ENCODE peak calls at places on chromosomes 13 and 19, in four cellular contexts. One of them, this sample, is unnamed.

GRCh38 chr13:32384702-32385101 is 43.2 kb downstream of the N4BP2L1 start:
- DNase-seq in fibroblast of lung: no peak
- DNase-seq in stimulated activated CD8-positive, alpha-beta memory T cell treated with anti-CD3 and anti-CD28 coated beads, Interleukin-15, amount 100 ng/mL, for 1 hour: no peak
- DNase-seq in activated CD4-positive, alpha-beta T cell treated with anti-CD3 and anti-CD28 coated beads, Interleukin-2, amount 10 ng/mL, durations not matched to agents 24 days and 14 days: peak
- DNase-seq in this sample: no peak

GRCh38 chr13:98780451-98780850 is 28.0 kb upstream of the SLC15A1 start:
- DNase-seq in stimulated activated CD8-positive, alpha-beta memory T cell treated with anti-CD3 and anti-CD28 coated beads, Interleukin-15, amount 100 ng/mL, for 1 hour: no peak
- DNase-seq in fibroblast of lung: no peak
- DNase-seq in activated CD4-positive, alpha-beta T cell treated with anti-CD3 and anti-CD28 coated beads, Interleukin-2, amount 10 ng/mL, durations not matched to agents 24 days and 14 days: no peak
- DNase-seq in this sample: no peak

GRCh38 chr13:42924290-42924803 is 67.7 kb downstream of the EPSTI1 start:
- DNase-seq in activated CD4-positive, alpha-beta T cell treated with anti-CD3 and anti-CD28 coated beads, Interleukin-2, amount 10 ng/mL, durations not matched to agents 24 days and 14 days: no peak
- DNase-seq in stimulated activated CD8-positive, alpha-beta memory T cell treated with anti-CD3 and anti-CD28 coated beads, Interleukin-15, amount 100 ng/mL, for 1 hour: no peak
- DNase-seq in fibroblast of lung: no peak
- DNase-seq in this sample: no peak

GRCh38 chr13:35499131-35500051 is 22.9 kb upstream of the MAB21L1 start:
- DNase-seq in fibroblast of lung: no peak
- DNase-seq in activated CD4-positive, alpha-beta T cell treated with anti-CD3 and anti-CD28 coated beads, Interleukin-2, amount 10 ng/mL, durations not matched to agents 24 days and 14 days: no peak
- DNase-seq in stimulated activated CD8-positive, alpha-beta memory T cell treated with anti-CD3 and anti-CD28 coated beads, Interleukin-15, amount 100 ng/mL, for 1 hour: no peak
- DNase-seq in this sample: no peak

GRCh38 chr19:55443045-55443823 is at the start of gene SHISA7:
- DNase-seq in activated CD4-positive, alpha-beta T cell treated with anti-CD3 and anti-CD28 coated beads, Interleukin-2, amount 10 ng/mL, durations not matched to agents 24 days and 14 days: no peak
- DNase-seq in stimulated activated CD8-positive, alpha-beta memory T cell treated with anti-CD3 and anti-CD28 coated beads, Interleukin-15, amount 100 ng/mL, for 1 hour: no peak
- DNase-seq in fibroblast of lung: no peak
- DNase-seq in this sample: no peak

GRCh38 chr19:2529473-2529918 is 53.6 kb downstream of the GADD45B start:
- DNase-seq in fibroblast of lung: peak
- DNase-seq in activated CD4-positive, alpha-beta T cell treated with anti-CD3 and anti-CD28 coated beads, Interleukin-2, amount 10 ng/mL, durations not matched to agents 24 days and 14 days: no peak
- DNase-seq in stimulated activated CD8-positive, alpha-beta memory T cell treated with anti-CD3 and anti-CD28 coated beads, Interleukin-15, amount 100 ng/mL, for 1 hour: no peak
- DNase-seq in this sample: peak

GRCh38 chr19:10764340-10764894 is 46.5 kb downstream of the DNM2 start:
- DNase-seq in stimulated activated CD8-positive, alpha-beta memory T cell treated with anti-CD3 and anti-CD28 coated beads, Interleukin-15, amount 100 ng/mL, for 1 hour: no peak
- DNase-seq in fibroblast of lung: no peak
- DNase-seq in activated CD4-positive, alpha-beta T cell treated with anti-CD3 and anti-CD28 coated beads, Interleukin-2, amount 10 ng/mL, durations not matched to agents 24 days and 14 days: no peak
- DNase-seq in this sample: no peak

GRCh38 chr13:99145461-99145860 is 55.2 kb upstream of the UBAC2 start:
- DNase-seq in activated CD4-positive, alpha-beta T cell treated with anti-CD3 and anti-CD28 coated beads, Interleukin-2, amount 10 ng/mL, durations not matched to agents 24 days and 14 days: no peak
- DNase-seq in stimulated activated CD8-positive, alpha-beta memory T cell treated with anti-CD3 and anti-CD28 coated beads, Interleukin-15, amount 100 ng/mL, for 1 hour: no peak
- DNase-seq in fibroblast of lung: no peak
- DNase-seq in this sample: no peak

GRCh38 chr19:34317311-34317927 is 47.6 kb upstream of the GPI start:
- DNase-seq in activated CD4-positive, alpha-beta T cell treated with anti-CD3 and anti-CD28 coated beads, Interleukin-2, amount 10 ng/mL, durations not matched to agents 24 days and 14 days: no peak
- DNase-seq in fibroblast of lung: peak
- DNase-seq in stimulated activated CD8-positive, alpha-beta memory T cell treated with anti-CD3 and anti-CD28 coated beads, Interleukin-15, amount 100 ng/mL, for 1 hour: no peak
- DNase-seq in this sample: no peak

GRCh38 chr13:79782541-79783216 is 301.7 kb downstream of the NDFIP2 start:
- DNase-seq in activated CD4-positive, alpha-beta T cell treated with anti-CD3 and anti-CD28 coated beads, Interleukin-2, amount 10 ng/mL, durations not matched to agents 24 days and 14 days: no peak
- DNase-seq in stimulated activated CD8-positive, alpha-beta memory T cell treated with anti-CD3 and anti-CD28 coated beads, Interleukin-15, amount 100 ng/mL, for 1 hour: no peak
- DNase-seq in fibroblast of lung: peak
- DNase-seq in this sample: no peak

GRCh38 chr13:24215732-24216131 is 55.2 kb downstream of the SPATA13 start:
- DNase-seq in fibroblast of lung: peak
- DNase-seq in stimulated activated CD8-positive, alpha-beta memory T cell treated with anti-CD3 and anti-CD28 coated beads, Interleukin-15, amount 100 ng/mL, for 1 hour: no peak
- DNase-seq in activated CD4-positive, alpha-beta T cell treated with anti-CD3 and anti-CD28 coated beads, Interleukin-2, amount 10 ng/mL, durations not matched to agents 24 days and 14 days: no peak
- DNase-seq in this sample: no peak

GRCh38 chr13:113122571-113123225 is at the start of gene F10:
- DNase-seq in stimulated activated CD8-positive, alpha-beta memory T cell treated with anti-CD3 and anti-CD28 coated beads, Interleukin-15, amount 100 ng/mL, for 1 hour: no peak
- DNase-seq in activated CD4-positive, alpha-beta T cell treated with anti-CD3 and anti-CD28 coated beads, Interleukin-2, amount 10 ng/mL, durations not matched to agents 24 days and 14 days: no peak
- DNase-seq in fibroblast of lung: peak
- DNase-seq in this sample: no peak

GRCh38 chr19:49438261-49438660 is 3.1 kb downstream of the SLC17A7 start:
- DNase-seq in stimulated activated CD8-positive, alpha-beta memory T cell treated with anti-CD3 and anti-CD28 coated beads, Interleukin-15, amount 100 ng/mL, for 1 hour: no peak
- DNase-seq in activated CD4-positive, alpha-beta T cell treated with anti-CD3 and anti-CD28 coated beads, Interleukin-2, amount 10 ng/mL, durations not matched to agents 24 days and 14 days: no peak
- DNase-seq in fibroblast of lung: no peak
- DNase-seq in this sample: no peak

GRCh38 chr19:23093832-23094231 is 23.0 kb upstream of the ZNF730 start:
- DNase-seq in stimulated activated CD8-positive, alpha-beta memory T cell treated with anti-CD3 and anti-CD28 coated beads, Interleukin-15, amount 100 ng/mL, for 1 hour: no peak
- DNase-seq in activated CD4-positive, alpha-beta T cell treated with anti-CD3 and anti-CD28 coated beads, Interleukin-2, amount 10 ng/mL, durations not matched to agents 24 days and 14 days: no peak
- DNase-seq in fibroblast of lung: no peak
- DNase-seq in this sample: no peak

GRCh38 chr19:13262450-13262849 is 112.2 kb downstream of the IER2 start:
- DNase-seq in stimulated activated CD8-positive, alpha-beta memory T cell treated with anti-CD3 and anti-CD28 coated beads, Interleukin-15, amount 100 ng/mL, for 1 hour: no peak
- DNase-seq in activated CD4-positive, alpha-beta T cell treated with anti-CD3 and anti-CD28 coated beads, Interleukin-2, amount 10 ng/mL, durations not matched to agents 24 days and 14 days: peak
- DNase-seq in fibroblast of lung: peak
- DNase-seq in this sample: no peak

GRCh38 chr13:43664700-43665191 is 122.0 kb downstream of the ENOX1 start:
- DNase-seq in fibroblast of lung: peak
- DNase-seq in activated CD4-positive, alpha-beta T cell treated with anti-CD3 and anti-CD28 coated beads, Interleukin-2, amount 10 ng/mL, durations not matched to agents 24 days and 14 days: peak
- DNase-seq in stimulated activated CD8-positive, alpha-beta memory T cell treated with anti-CD3 and anti-CD28 coated beads, Interleukin-15, amount 100 ng/mL, for 1 hour: no peak
- DNase-seq in this sample: peak

GRCh38 chr13:65965496-65965895 is 1264.6 kb downstream of the PCDH9 start:
- DNase-seq in fibroblast of lung: peak
- DNase-seq in activated CD4-positive, alpha-beta T cell treated with anti-CD3 and anti-CD28 coated beads, Interleukin-2, amount 10 ng/mL, durations not matched to agents 24 days and 14 days: no peak
- DNase-seq in stimulated activated CD8-positive, alpha-beta memory T cell treated with anti-CD3 and anti-CD28 coated beads, Interleukin-15, amount 100 ng/mL, for 1 hour: no peak
- DNase-seq in this sample: no peak

GRCh38 chr13:110869805-110870706 is 44.8 kb downstream of the ANKRD10 start:
- DNase-seq in activated CD4-positive, alpha-beta T cell treated with anti-CD3 and anti-CD28 coated beads, Interleukin-2, amount 10 ng/mL, durations not matched to agents 24 days and 14 days: no peak
- DNase-seq in fibroblast of lung: peak
- DNase-seq in stimulated activated CD8-positive, alpha-beta memory T cell treated with anti-CD3 and anti-CD28 coated beads, Interleukin-15, amount 100 ng/mL, for 1 hour: no peak
- DNase-seq in this sample: peak

GRCh38 chr19:27906081-27906480 is 1306.9 kb downstream of the UQCRFS1 start:
- DNase-seq in fibroblast of lung: no peak
- DNase-seq in activated CD4-positive, alpha-beta T cell treated with anti-CD3 and anti-CD28 coated beads, Interleukin-2, amount 10 ng/mL, durations not matched to agents 24 days and 14 days: no peak
- DNase-seq in stimulated activated CD8-positive, alpha-beta memory T cell treated with anti-CD3 and anti-CD28 coated beads, Interleukin-15, amount 100 ng/mL, for 1 hour: no peak
- DNase-seq in this sample: no peak

GRCh38 chr13:52405767-52406494 is at the start of gene THSD1:
- DNase-seq in fibroblast of lung: peak
- DNase-seq in stimulated activated CD8-positive, alpha-beta memory T cell treated with anti-CD3 and anti-CD28 coated beads, Interleukin-15, amount 100 ng/mL, for 1 hour: no peak
- DNase-seq in activated CD4-positive, alpha-beta T cell treated with anti-CD3 and anti-CD28 coated beads, Interleukin-2, amount 10 ng/mL, durations not matched to agents 24 days and 14 days: peak
- DNase-seq in this sample: no peak

GRCh38 chr19:30877591-30878230 is 471.5 kb downstream of the TSHZ3 start:
- DNase-seq in fibroblast of lung: no peak
- DNase-seq in activated CD4-positive, alpha-beta T cell treated with anti-CD3 and anti-CD28 coated beads, Interleukin-2, amount 10 ng/mL, durations not matched to agents 24 days and 14 days: no peak
- DNase-seq in stimulated activated CD8-positive, alpha-beta memory T cell treated with anti-CD3 and anti-CD28 coated beads, Interleukin-15, amount 100 ng/mL, for 1 hour: no peak
- DNase-seq in this sample: no peak

GRCh38 chr19:3721900-3722442 is 13.8 kb downstream of the TJP3 start:
- DNase-seq in fibroblast of lung: no peak
- DNase-seq in stimulated activated CD8-positive, alpha-beta memory T cell treated with anti-CD3 and anti-CD28 coated beads, Interleukin-15, amount 100 ng/mL, for 1 hour: no peak
- DNase-seq in activated CD4-positive, alpha-beta T cell treated with anti-CD3 and anti-CD28 coated beads, Interleukin-2, amount 10 ng/mL, durations not matched to agents 24 days and 14 days: no peak
- DNase-seq in this sample: no peak

GRCh38 chr19:6047741-6048231 is 62.5 kb downstream of the RFX2 start:
- DNase-seq in activated CD4-positive, alpha-beta T cell treated with anti-CD3 and anti-CD28 coated beads, Interleukin-2, amount 10 ng/mL, durations not matched to agents 24 days and 14 days: no peak
- DNase-seq in stimulated activated CD8-positive, alpha-beta memory T cell treated with anti-CD3 and anti-CD28 coated beads, Interleukin-15, amount 100 ng/mL, for 1 hour: no peak
- DNase-seq in fibroblast of lung: peak
- DNase-seq in this sample: no peak

GRCh38 chr13:77565635-77566034 is 30.1 kb downstream of the SCEL start:
- DNase-seq in stimulated activated CD8-positive, alpha-beta memory T cell treated with anti-CD3 and anti-CD28 coated beads, Interleukin-15, amount 100 ng/mL, for 1 hour: no peak
- DNase-seq in activated CD4-positive, alpha-beta T cell treated with anti-CD3 and anti-CD28 coated beads, Interleukin-2, amount 10 ng/mL, durations not matched to agents 24 days and 14 days: no peak
- DNase-seq in fibroblast of lung: peak
- DNase-seq in this sample: no peak

GRCh38 chr13:80339841-80340642 is 884 bp downstream of the SPRY2 start:
- DNase-seq in activated CD4-positive, alpha-beta T cell treated with anti-CD3 and anti-CD28 coated beads, Interleukin-2, amount 10 ng/mL, durations not matched to agents 24 days and 14 days: peak
- DNase-seq in stimulated activated CD8-positive, alpha-beta memory T cell treated with anti-CD3 and anti-CD28 coated beads, Interleukin-15, amount 100 ng/mL, for 1 hour: no peak
- DNase-seq in fibroblast of lung: peak
- DNase-seq in this sample: no peak

GRCh38 chr19:48970923-48971395 is 5.8 kb downstream of the FTL start:
- DNase-seq in fibroblast of lung: peak
- DNase-seq in stimulated activated CD8-positive, alpha-beta memory T cell treated with anti-CD3 and anti-CD28 coated beads, Interleukin-15, amount 100 ng/mL, for 1 hour: peak
- DNase-seq in activated CD4-positive, alpha-beta T cell treated with anti-CD3 and anti-CD28 coated beads, Interleukin-2, amount 10 ng/mL, durations not matched to agents 24 days and 14 days: peak
- DNase-seq in this sample: no peak